ENCODE peak calls at places on chromosomes 3 and 15, in four cellular contexts. J, N, I and C are unnamed samples.

GRCh38 chr3:18389108-18389733 is 35.9 kb downstream of the SATB1 start:
- DNase-seq in J (no peak), N (peak), I (peak), C (no peak)

GRCh38 chr3:9347887-9348286 is 15.0 kb upstream of the THUMPD3 start:
- DNase-seq in J (no peak), N (no peak), I (no peak), C (no peak)

GRCh38 chr3:182565916-182566524 is 227.3 kb upstream of the ATP11B start:
- DNase-seq in J (no peak), N (no peak), I (no peak), C (no peak)

GRCh38 chr3:133158686-133159085 is 120.5 kb downstream of the TMEM108 start:
- DNase-seq in J (no peak), N (no peak), I (no peak), C (no peak)

GRCh38 chr3:181699171-181699903 is 12.4 kb upstream of the SOX2 start:
- DNase-seq in J (no peak), N (no peak), I (no peak), C (no peak)

GRCh38 chr3:16490062-16490641 is 23.3 kb downstream of the RFTN1 start:
- DNase-seq in J (no peak), N (no peak), I (no peak), C (no peak)

GRCh38 chr3:160973067-160973466 is 132.1 kb downstream of the B3GALNT1 start:
- DNase-seq in J (no peak), N (no peak), I (no peak), C (no peak)

GRCh38 chr3:53464424-53464823 is 30.0 kb upstream of the CACNA1D start:
- DNase-seq in J (no peak), N (no peak), I (no peak), C (no peak)

GRCh38 chr3:143366672-143367071 is 247.1 kb downstream of the CHST2 start:
- DNase-seq in J (no peak), N (no peak), I (no peak), C (no peak)

GRCh38 chr3:78912217-78912616 is 855.6 kb downstream of the ROBO1 start:
- DNase-seq in J (no peak), N (no peak), I (peak), C (no peak)

GRCh38 chr15:66294157-66294931 is 976 bp downstream of the DIS3L start:
- DNase-seq in J (no peak), N (no peak), I (peak), C (peak)

GRCh38 chr3:147412491-147412916 is 3.3 kb downstream of the ZIC1 start:
- DNase-seq in J (no peak), N (no peak), I (no peak), C (no peak)

GRCh38 chr15:51380999-51381806 is 39.7 kb downstream of the GLDN start:
- DNase-seq in J (no peak), N (no peak), I (peak), C (no peak)

GRCh38 chr3:1092771-1093170 is at the start of gene CNTN6:
- DNase-seq in J (no peak), N (no peak), I (peak), C (no peak)

GRCh38 chr3:47380026-47380600 is 708 bp upstream of the PTPN23 start:
- DNase-seq in J (no peak), N (no peak), I (no peak), C (no peak)

GRCh38 chr15:89128320-89129122 is 40.3 kb downstream of the ABHD2 start:
- DNase-seq in J (no peak), N (no peak), I (no peak), C (no peak)

GRCh38 chr15:83747050-83747717 is 93.3 kb downstream of the ADAMTSL3 start:
- DNase-seq in J (no peak), N (no peak), I (peak), C (no peak)

GRCh38 chr3:37970802-37971201 is 19.8 kb upstream of the VILL start:
- DNase-seq in J (no peak), N (no peak), I (no peak), C (no peak)

GRCh38 chr3:195870442-195870841 is 37.9 kb downstream of the TNK2 start:
- DNase-seq in J (no peak), N (no peak), I (no peak), C (no peak)

GRCh38 chr3:76566904-76567303 is 473.0 kb upstream of the ROBO2 start:
- DNase-seq in J (no peak), N (no peak), I (no peak), C (no peak)

GRCh38 chr3:52240059-52240885 is 1.3 kb upstream of the TWF2 start:
- DNase-seq in J (no peak), N (peak), I (no peak), C (peak)

GRCh38 chr15:80061581-80061980 is 2.1 kb downstream of the ZFAND6 start:
- DNase-seq in J (no peak), N (no peak), I (no peak), C (no peak)

GRCh38 chr3:141248064-141248463 is 16.4 kb downstream of the PXYLP1 start:
- DNase-seq in J (no peak), N (no peak), I (no peak), C (no peak)

GRCh38 chr3:128335621-128336296 is 130.9 kb downstream of the DNAJB8 start:
- DNase-seq in J (no peak), N (no peak), I (no peak), C (no peak)

GRCh38 chr15:101781927-101782326 is 21.4 kb upstream of the OR4F6 start:
- DNase-seq in J (no peak), N (no peak), I (no peak), C (no peak)

GRCh38 chr3:61718565-61718964 is 157.2 kb downstream of the PTPRG start:
- DNase-seq in J (no peak), N (no peak), I (no peak), C (no peak)

GRCh38 chr3:62622553-62623174 is 249.3 kb upstream of the FEZF2 start:
- DNase-seq in J (no peak), N (no peak), I (peak), C (no peak)